ENCODE peak calls at places on chromosomes 12 and 14, in five cellular contexts. Q, T, P, K and C are unnamed samples.

GRCh38 chr12:57340104-57340503 is 89.1 kb upstream of the STAC3 start:
- DNase-seq in T (no peak), Q (no peak), K (peak; percentile 28), P (peak; percentile 28), C (peak; percentile 88)

GRCh38 chr12:49720214-49720613 is 13.0 kb upstream of the FMNL3 start:
- DNase-seq in T (no peak), Q (no peak), P (no peak), K (no peak), C (no peak)

GRCh38 chr12:116674643-116675183 is 63.2 kb downstream of the SPRING1 start:
- DNase-seq in T (no peak), P (no peak), Q (no peak), K (no peak), C (peak; percentile 28)

GRCh38 chr12:19916193-19916498 is 452.2 kb upstream of the PDE3A start:
- DNase-seq in P (no peak), T (no peak), Q (no peak), K (no peak), C (no peak)

GRCh38 chr12:113870035-113870434 is 96.1 kb downstream of the RBM19 start:
- DNase-seq in T (no peak), K (no peak), Q (peak; percentile 67), P (no peak), C (no peak)

GRCh38 chr14:22184157-22185025 is 404.6 kb downstream of the DAD1 start:
- DNase-seq in K (no peak), Q (no peak), T (no peak), P (no peak), C (peak; percentile 34)

GRCh38 chr14:65810326-65810725 is 397.8 kb downstream of the FUT8 start:
- DNase-seq in P (no peak), T (no peak), K (no peak), Q (no peak), C (peak; percentile 21)

GRCh38 chr14:60893916-60894315 is 87.0 kb downstream of the TRMT5 start:
- DNase-seq in Q (no peak), T (no peak), P (no peak), K (no peak), C (no peak)

GRCh38 chr14:40312296-40312695 is 880.1 kb upstream of the FBXO33 start:
- DNase-seq in Q (no peak), T (no peak), P (no peak), K (no peak), C (no peak)

GRCh38 chr14:104659764-104660523 is 29.5 kb upstream of the INF2 start:
- DNase-seq in Q (peak; percentile 43), K (no peak), P (no peak), T (peak; percentile 74), C (no peak)

GRCh38 chr12:10771132-10771733 is 31.2 kb downstream of the TAS2R7 start:
- DNase-seq in K (no peak), Q (no peak), P (no peak), T (peak; percentile 24), C (peak; percentile 62)

GRCh38 chr12:31915442-31915841 is 43.8 kb upstream of the RESF1 start:
- DNase-seq in Q (no peak), T (no peak), P (no peak), K (no peak), C (no peak)

GRCh38 chr12:96606646-96607045 is 117.3 kb downstream of the CFAP54 start:
- DNase-seq in P (no peak), K (no peak), T (no peak), Q (no peak), C (no peak)

GRCh38 chr12:6646276-6647082 is 753 bp downstream of the ACRBP start:
- DNase-seq in T (no peak), P (no peak), K (no peak), Q (peak; percentile 35), C (no peak)

DNA sequence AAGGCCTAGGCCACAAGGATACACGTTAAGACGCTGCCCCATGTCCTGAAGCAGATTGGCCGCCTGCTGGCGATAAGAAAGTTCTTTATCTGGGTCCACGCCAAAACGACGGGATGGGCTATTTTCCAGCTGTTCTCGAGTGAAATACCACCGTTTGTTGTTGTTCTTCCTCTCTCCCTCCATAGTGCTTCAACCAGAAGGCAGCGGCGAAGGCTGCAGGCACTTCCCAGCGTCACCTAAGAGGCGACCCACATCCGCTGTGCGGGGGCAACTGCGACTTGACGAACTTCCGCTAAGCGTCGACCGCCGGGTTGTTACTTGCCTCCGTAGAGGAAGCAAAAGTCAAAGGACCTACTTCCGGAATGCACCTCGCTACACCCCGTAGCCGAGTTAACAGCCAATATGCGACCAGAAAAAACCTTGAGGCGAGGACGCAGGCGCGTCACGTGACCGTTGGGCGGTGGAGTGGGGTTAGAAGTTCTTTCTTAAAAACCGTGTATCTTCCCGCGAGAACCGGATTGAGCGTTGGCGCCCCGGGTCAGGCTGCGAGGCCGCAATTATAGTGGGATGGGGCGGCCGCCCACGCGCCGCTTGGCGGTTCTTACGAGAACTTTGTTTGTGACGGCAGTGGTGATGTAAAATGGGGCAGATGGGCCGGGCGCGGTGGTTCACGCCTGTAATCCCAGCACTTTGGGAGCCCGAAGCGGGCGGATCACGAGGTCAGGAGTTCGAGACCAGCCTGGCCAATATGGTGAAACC is at the start of gene CCNT1:
- DNase-seq in T (peak; percentile 100), P (peak; percentile 99), K (peak; percentile 98), Q (peak; percentile 100), C (peak; percentile 100)
- TF ChIP-seq CTCF in T (peak; percentile 7), P (no peak), K (peak; percentile 48), Q (peak; percentile 34), C (peak; percentile 30)

DNA sequence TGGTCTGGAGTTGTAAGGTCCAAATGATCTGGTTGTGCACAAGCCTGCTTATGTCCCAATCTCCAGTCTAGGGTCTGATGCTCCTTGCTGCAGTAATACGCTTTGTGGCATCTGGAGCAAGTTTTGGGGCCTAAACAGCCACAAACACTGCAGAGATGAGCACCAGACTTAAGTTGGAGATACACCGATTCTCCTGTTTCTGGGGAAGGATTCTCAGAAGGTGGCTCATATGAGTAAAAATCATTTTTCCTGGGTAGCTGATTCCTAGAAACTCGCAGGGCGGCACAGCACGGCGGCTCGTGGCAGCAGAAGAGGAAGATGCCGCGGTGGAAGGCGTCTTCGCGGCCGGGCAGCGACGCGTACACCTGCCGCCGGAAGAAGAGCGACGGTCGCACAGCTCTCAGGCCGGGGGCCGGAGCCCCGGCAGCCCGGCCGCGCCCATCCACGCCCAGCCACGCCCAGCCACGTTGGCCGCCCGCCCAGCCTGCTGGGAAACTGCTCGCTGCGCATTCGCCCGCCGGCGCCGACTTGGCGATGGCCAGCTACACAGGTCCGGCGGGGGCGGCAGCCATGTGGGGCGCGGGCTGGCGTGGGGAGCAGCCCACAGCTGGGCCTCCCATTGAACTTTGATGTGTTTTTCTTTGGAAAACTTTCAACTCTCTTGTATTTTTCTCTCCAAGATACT is 129.0 kb downstream of the ASCL4 start:
- DNase-seq in P (peak; percentile 31), Q (peak; percentile 96), T (peak; percentile 89), K (no peak), C (no peak)
- H3K4me3 ChIP-seq in P (no peak overlapping the region), Q (peak overlapping the region; percentile 79), T (peak overlapping the region; percentile 73), K (peak overlapping the region; percentile 22), C (no peak overlapping the region)

DNA sequence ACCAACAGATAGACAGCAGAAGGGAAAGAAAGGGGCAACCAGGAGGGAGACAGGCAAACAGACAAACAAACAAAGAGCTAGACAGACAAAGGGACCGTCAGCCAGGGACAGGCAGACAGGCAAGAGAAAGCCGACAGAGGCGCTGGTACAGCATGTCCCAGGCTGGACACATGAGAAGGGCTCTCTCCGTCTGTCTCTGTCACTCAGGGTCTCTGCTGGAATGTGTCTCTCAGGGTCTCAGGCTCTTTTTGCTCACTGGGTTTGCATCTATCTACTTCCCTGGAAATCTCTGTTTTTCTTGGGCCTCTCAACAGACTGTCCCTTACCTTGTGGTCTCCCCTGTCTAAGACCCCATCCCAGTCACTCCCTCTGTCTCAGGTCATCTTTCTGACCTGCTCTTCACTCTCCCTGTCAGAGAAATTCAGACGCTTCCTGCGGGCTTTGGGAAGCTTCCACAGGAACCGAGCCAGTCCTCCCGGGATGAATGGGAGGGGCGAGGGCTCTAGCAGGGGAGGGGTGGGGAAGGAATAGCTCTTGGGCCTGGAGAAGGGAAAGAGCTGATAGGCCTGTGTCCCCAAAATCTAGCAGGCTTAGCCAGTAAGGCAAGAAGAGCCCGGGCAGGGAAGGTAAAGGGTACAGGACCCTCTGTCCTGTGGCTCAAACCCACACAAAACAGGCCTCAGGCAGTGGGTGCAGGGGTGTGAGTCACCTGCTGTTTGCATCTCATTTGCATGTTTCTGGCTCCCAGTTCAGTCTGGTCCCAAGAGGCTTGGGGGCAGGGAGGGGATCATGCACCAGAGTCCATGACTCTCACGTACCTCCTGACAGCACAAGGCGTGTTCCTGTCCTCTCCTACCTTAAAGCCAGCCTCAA is 8.5 kb upstream of the SMUG1 start:
- DNase-seq in Q (peak; percentile 78), P (peak; percentile 77), K (peak; percentile 85), T (peak; percentile 61), C (peak; percentile 26)
- TF ChIP-seq CTCF in Q (no peak), P (no peak), K (no peak), T (no peak), C (no peak)

GRCh38 chr12:94184995-94185711 is 36.8 kb downstream of the PLXNC1 start:
- DNase-seq in T (no peak), P (no peak), Q (peak; percentile 57), K (no peak), C (no peak)

GRCh38 chr12:94185801-94186200 is 37.4 kb downstream of the PLXNC1 start:
- DNase-seq in P (no peak), T (no peak), Q (no peak), K (no peak), C (no peak)

GRCh38 chr12:94183702-94184379 is 35.5 kb downstream of the PLXNC1 start:
- DNase-seq in P (no peak), K (no peak), T (no peak), Q (peak; percentile 62), C (no peak)

GRCh38 chr12:94187351-94187750 is 39.0 kb downstream of the PLXNC1 start:
- DNase-seq in Q (peak; percentile 43), T (no peak), K (no peak), P (no peak), C (no peak)

DNA sequence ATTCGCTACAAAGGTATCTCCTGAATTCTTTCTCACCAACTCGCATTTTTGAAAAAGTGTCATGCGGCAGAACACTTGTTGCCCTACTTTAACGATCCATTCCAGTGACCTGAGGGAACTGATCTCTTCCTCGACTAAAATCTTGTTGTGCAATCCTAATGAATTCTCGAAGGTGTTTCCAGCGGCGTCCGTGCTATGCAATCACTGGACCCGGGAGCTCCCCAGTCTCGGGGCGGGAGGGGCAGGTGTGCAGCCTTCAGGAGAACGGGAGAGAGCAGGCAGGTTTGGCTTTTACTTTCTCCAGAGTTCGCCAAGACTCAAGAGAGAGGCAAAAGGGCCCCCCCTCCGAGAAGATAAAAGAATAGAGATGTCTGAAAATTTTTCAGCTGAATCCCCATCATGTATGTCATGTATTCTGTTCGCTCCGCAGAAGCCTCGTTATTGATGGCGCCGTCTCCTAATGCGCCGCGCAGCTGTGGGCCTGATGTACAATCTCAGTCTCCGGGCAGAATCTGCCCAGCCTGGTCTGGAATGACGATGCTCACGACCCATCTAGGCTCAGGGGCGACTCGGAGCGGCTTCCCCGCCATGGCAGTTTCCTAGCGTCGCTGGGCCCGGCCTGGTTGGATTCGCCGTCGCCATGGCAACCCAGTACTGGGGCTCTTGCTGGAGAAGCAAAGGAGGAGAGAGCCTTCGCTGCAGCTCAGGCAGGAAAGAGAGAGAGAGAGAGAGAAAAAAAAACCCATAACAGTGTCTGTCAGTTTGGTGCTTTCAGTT is 38.3 kb downstream of the PLXNC1 start:
- DNase-seq in Q (peak; percentile 97), K (no peak), P (no peak), T (no peak), C (peak; percentile 35)
- H3K4me3 ChIP-seq in Q (no peak overlapping the region), K (no peak overlapping the region), P (no peak overlapping the region), T (no peak overlapping the region), C (no peak overlapping the region)